ENCODE peak calls at places on chromosomes 2 and 18, in nine cellular contexts. I is effector memory CD8-positive, alpha-beta T cell; F is fibroblast of the aortic adventitia; P is stimulated activated CD8-positive, alpha-beta memory T cell treated with anti-CD3 and anti-CD28 coated beads, Interleukin-12 subunit alpha, Interleukin-12 subunit beta, amount 100 ng/mL, for 1 hour; Q is left cardiac atrium; L is T-helper 1 cell; W is memory B cell; Z is CD4-positive, alpha-beta memory T cell; A is suprapubic skin. O is an unnamed sample.
A peak's percentile ranks its signal among the peaks of the same experiment; 100 is the strongest.

GRCh38 chr18:48454146-48454796 is 45.1 kb upstream of the ZBTB7C start:
- DNase-seq in Z (no peak), F (no peak), I (no peak), A (no peak), P (no peak), L (no peak), Q (no peak), W (no peak), O (no peak)

GRCh38 chr2:113105047-113105446 is 22.4 kb upstream of the IL1RN start:
- DNase-seq in W (no peak), P (no peak), Z (no peak), I (no peak), F (peak; percentile 68), A (no peak), L (no peak), Q (no peak), O (no peak)

GRCh38 chr2:14907014-14907612 is 274.6 kb downstream of the LRATD1 start:
- DNase-seq in A (no peak), F (no peak), Z (no peak), W (no peak), P (no peak), Q (no peak), L (no peak), I (no peak), O (peak; percentile 67)

GRCh38 chr2:166042356-166042755 is 85.5 kb downstream of the SCN1A start:
- DNase-seq in L (no peak), P (no peak), W (no peak), Q (no peak), A (no peak), I (no peak), F (no peak), Z (no peak), O (no peak)

GRCh38 chr2:240494194-240494793 is 58.8 kb downstream of the GPC1 start:
- DNase-seq in W (no peak), P (no peak), I (no peak), A (no peak), Q (no peak), F (no peak), Z (no peak), L (no peak), O (no peak)

GRCh38 chr2:59190518-59190917 is 949.4 kb upstream of the FANCL start:
- DNase-seq in L (no peak), W (no peak), F (no peak), Q (no peak), Z (no peak), P (no peak), A (no peak), I (no peak), O (no peak)

GRCh38 chr2:169776483-169776802 is 22.2 kb upstream of the SSB start:
- DNase-seq in I (no peak), W (no peak), L (no peak), Q (no peak), A (no peak), P (no peak), Z (no peak), F (no peak), O (no peak)

GRCh38 chr2:32711908-32712307 is 84.1 kb downstream of the TTC27 start:
- DNase-seq in Q (no peak), P (no peak), I (no peak), W (no peak), A (no peak), F (no peak), Z (no peak), L (no peak), O (no peak)

GRCh38 chr2:201116115-201116958 is at the start of gene CFLAR:
- DNase-seq in Z (peak; percentile 80), L (peak; percentile 76), I (peak; percentile 81), F (peak; percentile 75), P (peak; percentile 62), Q (peak; percentile 84), A (peak; percentile 88), W (peak; percentile 65), O (peak; percentile 85)

GRCh38 chr2:234495801-234496441 is 960 bp downstream of the ARL4C start:
- DNase-seq in F (peak; percentile 46), P (no peak), Q (peak; percentile 38), W (peak; percentile 30), L (no peak), A (peak; percentile 73), Z (no peak), I (no peak), O (peak; percentile 44)

GRCh38 chr2:30775833-30776232 is 31.4 kb downstream of the CAPN13 start:
- DNase-seq in Q (no peak), I (no peak), L (no peak), W (no peak), F (no peak), P (no peak), A (no peak), Z (no peak), O (no peak)

GRCh38 chr2:62999905-63000304 is 50.7 kb upstream of the OTX1 start:
- DNase-seq in F (peak; percentile 63), L (no peak), P (no peak), W (no peak), A (no peak), I (no peak), Z (no peak), Q (peak; percentile 27), O (no peak)

GRCh38 chr2:14633031-14633430 is 514 bp downstream of the LRATD1 start:
- DNase-seq in F (no peak), P (no peak), L (no peak), Q (no peak), A (peak; percentile 59), W (no peak), I (no peak), Z (no peak), O (peak; percentile 51)

GRCh38 chr2:105757361-105757933 is 12.7 kb downstream of the NCK2 start:
- DNase-seq in L (no peak), A (no peak), F (no peak), W (no peak), Z (no peak), Q (no peak), I (no peak), P (no peak), O (no peak)

GRCh38 chr2:23496456-23496855 is 111.5 kb downstream of the KLHL29 start:
- DNase-seq in F (no peak), I (no peak), W (no peak), P (no peak), L (no peak), A (no peak), Z (no peak), Q (no peak), O (no peak)

GRCh38 chr2:185700883-185701282 is 37.7 kb upstream of the FSIP2 start:
- DNase-seq in F (no peak), Z (no peak), A (no peak), Q (no peak), L (no peak), W (no peak), I (no peak), P (no peak), O (peak; percentile 16)

GRCh38 chr2:101121174-101121573 is 30.0 kb downstream of the TBC1D8 start:
- DNase-seq in A (no peak), Q (no peak), L (no peak), Z (no peak), F (no peak), W (no peak), I (no peak), P (no peak), O (no peak)

GRCh38 chr2:143210446-143210819 is 81.2 kb downstream of the ARHGAP15 start:
- DNase-seq in Q (no peak), P (no peak), I (no peak), F (no peak), Z (no peak), L (no peak), A (no peak), W (no peak), O (no peak)

GRCh38 chr2:235605999-235606715 is 112.3 kb downstream of the AGAP1 start:
- DNase-seq in W (no peak), F (peak; percentile 69), P (no peak), L (no peak), Z (no peak), Q (no peak), A (no peak), I (no peak), O (peak; percentile 46)

GRCh38 chr2:239948100-239948881 is 76.9 kb downstream of the NDUFA10 start:
- DNase-seq in W (no peak), A (peak; percentile 52), Z (no peak), Q (peak; percentile 17), I (no peak), L (no peak), F (no peak), P (no peak), O (no peak)

GRCh38 chr18:7069191-7069590 is 48.4 kb downstream of the LAMA1 start:
- DNase-seq in P (no peak), F (no peak), A (no peak), Q (no peak), L (no peak), I (no peak), Z (no peak), W (no peak), O (no peak)

GRCh38 chr2:205605638-205606304 is 76.5 kb upstream of the NRP2 start:
- DNase-seq in I (no peak), W (no peak), L (no peak), P (no peak), Q (no peak), F (no peak), A (no peak), Z (no peak), O (no peak)

GRCh38 chr2:171319164-171319810 is 114.5 kb downstream of the METTL8 start:
- DNase-seq in W (no peak), Z (peak; percentile 47), A (no peak), Q (no peak), F (peak; percentile 44), L (peak; percentile 17), I (no peak), P (peak; percentile 3), O (no peak)

GRCh38 chr2:30639836-30640235 is 167.4 kb downstream of the CAPN13 start:
- DNase-seq in I (no peak), Q (no peak), Z (no peak), L (no peak), P (no peak), A (no peak), W (no peak), F (no peak), O (peak; percentile 28)

GRCh38 chr2:25249785-25250184 is 81.4 kb upstream of the POMC start:
- DNase-seq in L (no peak), P (no peak), W (no peak), I (no peak), Q (no peak), Z (no peak), A (no peak), F (no peak), O (no peak)

GRCh38 chr2:177396630-177397460 is 4.3 kb downstream of the AGPS start:
- DNase-seq in W (no peak), Z (no peak), L (no peak), P (no peak), F (peak; percentile 75), Q (no peak), A (no peak), I (no peak), O (peak; percentile 26)

GRCh38 chr2:191109888-191110287 is 40.9 kb downstream of the STAT4 start:
- DNase-seq in W (no peak), L (no peak), I (no peak), F (no peak), A (no peak), Q (no peak), Z (no peak), P (no peak), O (no peak)

GRCh38 chr2:30942430-30942829 is 135.2 kb upstream of the CAPN13 start:
- DNase-seq in Z (no peak), A (no peak), L (no peak), F (no peak), P (no peak), W (no peak), Q (no peak), I (no peak), O (no peak)

GRCh38 chr2:137508739-137509384 is 455.4 kb upstream of the HNMT start:
- DNase-seq in I (no peak), W (no peak), Z (no peak), P (no peak), A (no peak), Q (no peak), F (no peak), L (no peak), O (peak; percentile 4)

GRCh38 chr2:231955758-231956472 is 5.6 kb upstream of the DIS3L2 start:
- DNase-seq in I (no peak), A (no peak), W (no peak), Z (no peak), Q (no peak), L (no peak), F (no peak), P (no peak), O (no peak)

GRCh38 chr2:127313359-127313758 is 19.4 kb upstream of the ERCC3 start:
- DNase-seq in I (no peak), L (no peak), F (no peak), W (no peak), Z (no peak), P (no peak), Q (no peak), A (no peak), O (no peak)